ENCODE peak calls at places on chromosomes 4 and X, in six cellular contexts. J is ascending aorta, N is psoas muscle, W is PC-3, U is astrocyte, R is endodermal cell. V is an unnamed sample.

GRCh38 chr4:84582302-84582987 is 482 bp upstream of the CDS1 start:
- DNase-seq in J (peak), N (peak), W (peak), U (peak), R (peak), V (peak)

GRCh38 chr4:188779586-188779985 is 640.3 kb downstream of the TRIML1 start:
- DNase-seq in J (no peak), N (no peak), W (peak), U (no peak), R (no peak), V (no peak)

GRCh38 chr4:125389713-125390112 is 75.0 kb downstream of the FAT4 start:
- DNase-seq in J (no peak), N (no peak), W (peak), U (peak), R (no peak), V (peak)

GRCh38 chr4:78517050-78517652 is 34.4 kb upstream of the ANXA3 start:
- DNase-seq in J (no peak), N (no peak), W (peak), U (peak), R (no peak), V (peak)

GRCh38 chr4:47615385-47615784 is 130.3 kb downstream of the ATP10D start:
- DNase-seq in J (no peak), N (no peak), W (no peak), U (peak), R (no peak), V (no peak)

GRCh38 chr4:56552273-56552672 is 46.7 kb downstream of the ARL9 start:
- DNase-seq in J (no peak), N (no peak), W (no peak), U (no peak), R (no peak), V (no peak)

GRCh38 chr4:114364857-114365256 is 233.8 kb upstream of the UGT8 start:
- DNase-seq in J (no peak), N (no peak), W (no peak), U (peak), R (peak), V (no peak)

GRCh38 chr4:70746179-70746839 is 24.5 kb downstream of the RUFY3 start:
- DNase-seq in J (no peak), N (no peak), W (no peak), U (peak), R (no peak), V (no peak)

GRCh38 chr4:4641661-4642180 is 99.9 kb upstream of the STX18 start:
- DNase-seq in J (no peak), N (no peak), W (no peak), U (no peak), R (peak), V (no peak)

GRCh38 chr4:71235321-71236206 is 103.3 kb upstream of the SLC4A4 start:
- DNase-seq in J (no peak), N (no peak), W (no peak), U (no peak), R (no peak), V (no peak)

GRCh38 chr4:87428979-87429378 is 6.6 kb downstream of the NUDT9 start:
- DNase-seq in J (no peak), N (no peak), W (no peak), U (no peak), R (no peak), V (no peak)

GRCh38 chr4:52869196-52869595 is 7.1 kb downstream of the RASL11B start:
- DNase-seq in J (peak), N (peak), W (no peak), U (no peak), R (no peak), V (no peak)

GRCh38 chr4:84718699-84719098 is 135.8 kb downstream of the CDS1 start:
- DNase-seq in J (no peak), N (no peak), W (no peak), U (no peak), R (no peak), V (no peak)

DNA sequence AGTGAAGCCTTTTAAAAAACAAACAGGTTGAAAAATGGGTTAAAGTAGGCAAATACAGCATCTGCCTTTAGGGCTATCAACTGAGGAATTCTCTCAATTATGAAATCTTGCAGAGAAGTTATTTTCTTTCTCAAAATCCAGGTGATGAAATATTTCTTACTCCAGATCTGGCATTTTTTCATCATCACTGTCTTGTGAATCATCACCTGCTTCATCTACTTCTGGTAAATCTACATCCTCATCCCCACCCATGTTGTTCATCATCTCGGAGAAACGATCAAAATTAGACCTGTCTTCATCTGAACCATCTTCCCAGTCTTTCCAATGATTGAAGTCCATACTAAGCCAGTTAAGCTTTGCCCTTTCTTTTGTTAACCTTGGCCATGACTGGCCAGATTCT is 33.3 kb upstream of the HPF1 start:
- DNase-seq in J (no peak), N (no peak), W (no peak), U (no peak), R (no peak), V (no peak)
- H3K27ac ChIP-seq in J (no peak), N (no peak), W (no peak), U (no peak), R (no peak), V (no peak)

GRCh38 chrX:107542500-107542899 is 85.8 kb upstream of the PRPS1 start:
- DNase-seq in J (no peak), N (no peak), W (peak), U (peak), R (peak), V (peak)

GRCh38 chrX:107541244-107541643 is 87.1 kb upstream of the PRPS1 start:
- DNase-seq in J (no peak), N (no peak), W (no peak), U (peak), R (no peak), V (no peak)

GRCh38 chrX:107537815-107538214 is 88.4 kb downstream of the FRMPD3 start:
- DNase-seq in J (no peak), N (no peak), W (peak), U (peak), R (peak), V (peak)
- TF ChIP-seq CTCF in J (peak), N (peak), W (peak), U (peak), R (peak), V (no peak)

DNA sequence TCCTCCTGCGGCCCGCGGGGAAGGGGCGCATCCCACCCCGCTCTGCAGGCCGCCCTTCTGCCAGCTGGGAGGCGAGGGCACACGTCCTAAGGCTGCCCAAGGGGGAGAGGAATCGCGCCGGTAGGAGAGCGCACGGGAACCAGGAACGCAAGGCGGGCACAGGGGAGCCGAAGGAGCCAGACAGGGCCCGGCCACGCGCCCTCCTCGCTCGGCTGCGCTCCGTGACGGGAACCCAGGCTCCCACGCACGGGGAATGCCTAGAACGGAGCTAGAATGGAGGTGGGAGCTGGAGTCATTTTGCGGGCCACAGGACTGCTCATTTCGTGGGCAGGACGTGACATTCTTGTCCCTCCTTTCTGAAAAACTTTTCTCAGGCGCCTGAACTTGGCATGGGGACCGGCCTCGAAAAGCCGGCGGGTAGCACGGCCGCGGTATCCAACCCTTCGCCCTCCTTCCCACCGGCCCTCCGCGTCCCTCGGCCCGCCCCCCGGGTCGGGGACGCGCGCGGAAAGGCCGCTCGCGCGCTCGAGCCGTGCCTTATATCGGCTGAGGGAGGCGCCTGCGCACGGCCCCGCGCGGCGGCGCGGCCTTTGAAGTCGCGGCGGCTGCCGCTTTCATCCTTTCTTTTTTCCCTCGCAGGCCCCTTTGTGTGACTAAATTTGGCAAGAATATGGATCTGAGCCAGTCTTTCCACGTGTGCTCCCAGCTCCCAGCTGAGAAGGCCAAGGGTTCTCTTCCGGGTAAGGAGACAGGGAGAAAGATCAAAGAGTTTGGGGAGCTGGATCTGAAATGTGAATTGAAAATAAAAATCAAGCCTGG is 4.3 kb upstream of the LEF1 start:
- DNase-seq in J (peak), N (peak), W (peak), U (peak), R (peak), V (no peak)
- H3K27ac ChIP-seq in J (peak), N (no peak), W (no peak), U (peak), R (peak), V (no peak)

GRCh38 chr4:109931318-109931717 is 18.6 kb downstream of the EGF start:
- DNase-seq in J (no peak), N (no peak), W (no peak), U (no peak), R (no peak), V (no peak)
- TF ChIP-seq CTCF in J (no peak), N (no peak), W (no peak), U (no peak), R (peak), V (no peak)

DNA sequence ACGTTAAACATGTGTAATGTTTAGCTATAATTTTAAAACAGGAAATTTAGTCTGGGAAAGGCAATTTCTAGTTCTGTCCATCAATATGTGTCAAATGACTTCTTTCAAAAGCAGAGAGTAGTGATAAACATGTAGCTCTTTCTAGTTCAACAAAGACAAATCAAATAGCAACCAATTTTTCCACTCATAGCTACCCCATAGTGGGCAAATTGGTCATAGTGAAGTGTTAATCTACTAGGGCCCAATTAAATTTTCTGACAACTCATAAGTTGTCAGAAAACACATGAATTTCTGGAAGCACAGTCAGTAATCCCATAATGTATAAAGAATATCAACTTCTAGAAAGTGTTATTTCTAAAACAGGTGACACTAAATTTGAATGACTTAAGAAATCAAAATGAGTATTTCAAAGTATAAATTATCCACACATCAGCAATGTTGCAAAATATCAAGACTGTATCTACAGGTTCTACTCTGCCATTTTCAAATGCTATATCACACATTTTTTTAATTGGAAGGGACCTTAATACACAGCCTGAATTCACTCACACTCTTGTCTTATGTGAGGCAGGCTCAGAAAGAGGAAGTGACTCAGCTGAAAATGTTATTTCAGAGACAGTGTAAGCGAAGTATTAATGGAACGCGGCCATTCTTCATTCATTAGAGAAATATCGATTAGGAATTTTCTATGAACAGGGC is 7.7 kb downstream of the OCIAD2 start:
- DNase-seq in J (no peak), N (no peak), W (no peak), U (peak), R (no peak), V (no peak)
- H3K27ac ChIP-seq in J (no peak), N (no peak), W (no peak), U (peak), R (no peak), V (no peak)

DNA sequence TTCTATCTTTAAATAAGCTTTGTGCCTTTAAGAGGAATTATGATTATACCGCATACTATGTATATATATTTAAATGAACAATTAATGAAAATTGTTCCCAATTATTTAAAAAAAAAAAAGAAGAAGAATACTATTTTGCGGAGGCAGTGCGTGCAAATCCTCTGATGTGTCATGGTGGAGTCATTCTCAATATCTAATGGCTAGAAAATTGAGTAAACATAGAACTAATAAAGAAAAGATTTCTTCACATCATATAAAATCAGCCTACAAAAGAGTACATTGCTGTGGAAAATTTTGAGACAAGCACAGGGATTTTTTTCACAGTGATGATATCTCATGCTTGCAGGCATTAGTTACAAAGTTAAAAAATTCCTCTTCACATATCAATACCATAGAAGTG is 2.6 kb upstream of the EREG start:
- DNase-seq in J (no peak), N (no peak), W (peak), U (no peak), R (no peak), V (no peak)
- TF ChIP-seq CTCF in J (no peak), N (no peak), W (no peak), U (no peak), R (no peak), V (no peak)

DNA sequence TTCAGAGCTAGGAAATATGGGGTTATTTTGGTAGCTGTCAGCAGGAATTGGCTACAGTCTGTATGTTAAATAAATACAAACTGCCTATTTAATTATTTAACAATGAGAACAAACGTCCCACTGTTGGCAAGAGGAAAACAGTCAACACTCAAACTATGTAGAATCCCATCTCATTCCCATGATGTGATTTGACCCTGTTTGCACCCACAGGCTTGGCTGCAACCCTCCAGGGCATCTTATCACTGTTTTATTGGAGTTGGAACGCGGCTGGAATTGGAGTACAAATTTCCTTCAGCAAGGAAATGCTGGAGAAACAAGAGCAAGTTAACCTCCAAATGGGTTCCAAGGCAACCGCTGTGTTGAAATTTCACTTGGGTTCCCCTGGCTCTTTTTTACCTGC is 124.0 kb downstream of the KIT start:
- DNase-seq in J (peak), N (peak), W (no peak), U (no peak), R (no peak), V (no peak)
- H3K27ac ChIP-seq in J (peak), N (no peak), W (no peak), U (no peak), R (no peak), V (no peak)

GRCh38 chr4:72857216-72857615 is 212.3 kb downstream of the COX18 start:
- DNase-seq in J (no peak), N (no peak), W (no peak), U (peak), R (no peak), V (no peak)
- TF ChIP-seq CTCF in J (no peak), N (no peak), W (no peak), U (no peak), R (no peak), V (no peak)

DNA sequence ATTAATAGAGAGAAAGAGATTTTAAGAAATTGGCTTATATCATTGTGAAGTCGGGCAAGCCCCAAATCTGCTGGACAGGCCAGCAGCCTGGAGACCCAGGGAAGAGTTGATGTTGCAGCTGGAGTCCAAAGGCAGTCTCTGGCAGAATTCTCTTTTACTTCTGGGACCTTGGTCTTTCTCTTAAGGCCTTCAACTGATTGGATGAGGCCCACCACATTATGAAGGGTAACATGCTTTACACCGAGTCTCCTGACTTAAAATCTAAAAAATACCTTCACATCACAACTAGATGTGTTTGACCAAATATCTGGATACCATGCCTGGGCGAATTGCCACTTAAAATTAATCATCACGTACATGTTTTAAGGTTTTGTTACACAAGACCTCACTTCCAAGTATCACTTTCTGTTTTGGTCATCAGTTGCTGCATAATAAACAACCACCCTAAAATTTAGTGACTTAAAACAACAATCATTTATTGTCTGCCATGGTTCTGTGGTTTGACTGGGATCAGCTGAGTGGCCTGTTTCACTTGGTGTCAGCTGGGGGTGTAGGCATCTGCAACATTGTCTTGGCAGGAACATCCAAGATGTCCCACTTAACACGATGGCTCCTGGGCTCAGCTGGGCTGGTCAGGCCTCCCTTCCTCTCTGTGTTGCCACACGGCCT is 3.4 kb downstream of the CD38 start:
- DNase-seq in J (no peak), N (no peak), W (no peak), U (no peak), R (no peak), V (no peak)
- H3K27ac ChIP-seq in J (no peak), N (no peak), W (no peak), U (no peak), R (no peak), V (no peak)

GRCh38 chrX:140123446-140123845 is 158.1 kb upstream of the CXorf66 start:
- DNase-seq in J (no peak), N (no peak), W (peak), U (no peak), R (peak), V (no peak)
- TF ChIP-seq CTCF in J (no peak), N (no peak), W (peak), U (peak), R (peak), V (no peak)